ENCODE peak calls at places on chromosomes 3 and 15, in eight cellular contexts. B is MM.1S; J is amniotic epithelial cell; T is body of pancreas; W is lower lobe of right lung; M is substantia nigra; S is stimulated activated CD8-positive, alpha-beta memory T cell treated with anti-CD3 and anti-CD28 coated beads, Interleukin-12 subunit alpha, Interleukin-12 subunit beta, amount 100 ng/mL, for 1 hour; D is RPMI8226. L is an unnamed sample.

GRCh38 chr3:99866167-99866810 is 48.6 kb downstream of the CMSS1 start:
- DNase-seq in W (no peak), S (no peak), M (no peak), D (no peak), J (peak), T (no peak), B (no peak), L (peak)

GRCh38 chr3:14519406-14519805 is 20.7 kb downstream of the GRIP2 start:
- DNase-seq in D (no peak), M (no peak), J (no peak), B (no peak), W (no peak), S (no peak), T (no peak), L (no peak)

GRCh38 chr15:57785039-57785438 is 78.5 kb downstream of the POLR2M start:
- DNase-seq in J (no peak), D (no peak), S (no peak), T (no peak), M (no peak), B (no peak), W (no peak), L (no peak)

GRCh38 chr15:52733078-52733477 is 53.9 kb upstream of the ATOSA start:
- DNase-seq in S (no peak), D (no peak), B (no peak), W (no peak), J (peak), M (no peak), T (no peak), L (no peak)

GRCh38 chr3:49217688-49218470 is 46.5 kb downstream of the KLHDC8B start:
- DNase-seq in S (no peak), T (peak), D (no peak), J (no peak), M (peak), W (no peak), B (no peak), L (no peak)

GRCh38 chr3:102094523-102094922 is 245.2 kb downstream of the NFKBIZ start:
- DNase-seq in B (no peak), D (no peak), W (no peak), M (no peak), J (peak), T (no peak), S (no peak), L (no peak)

GRCh38 chr3:177209509-177209908 is 12.2 kb upstream of the TBL1XR1 start:
- DNase-seq in J (no peak), S (no peak), W (no peak), T (no peak), M (no peak), D (peak), B (no peak), L (no peak)

GRCh38 chr3:48184299-48184698 is 3.9 kb downstream of the CDC25A start:
- DNase-seq in B (no peak), T (no peak), M (no peak), S (no peak), D (no peak), W (no peak), J (no peak), L (no peak)

GRCh38 chr15:98703291-98703690 is 55.0 kb downstream of the IGF1R start:
- DNase-seq in D (no peak), S (no peak), M (no peak), W (no peak), B (no peak), J (no peak), T (no peak), L (peak)

GRCh38 chr15:34239151-34239761 is 14.4 kb downstream of the EMC4 start:
- DNase-seq in B (no peak), D (no peak), W (no peak), T (no peak), S (no peak), J (peak), M (no peak), L (peak)

GRCh38 chr3:120423432-120423831 is 27.4 kb downstream of the FSTL1 start:
- DNase-seq in J (no peak), S (no peak), D (no peak), M (no peak), W (no peak), B (no peak), T (no peak), L (no peak)

GRCh38 chr3:130900959-130901358 is 7.1 kb downstream of the ATP2C1 start:
- DNase-seq in D (no peak), B (peak), S (no peak), J (no peak), M (no peak), W (no peak), T (no peak), L (peak)

GRCh38 chr3:175940881-175941280 is 1081.7 kb downstream of the NAALADL2 start:
- DNase-seq in W (no peak), T (no peak), B (peak), J (no peak), D (peak), S (no peak), M (no peak), L (no peak)

GRCh38 chr15:78506971-78507830 is at the start of gene HYKK:
- DNase-seq in T (peak), W (peak), J (peak), B (peak), M (peak), S (peak), D (peak), L (peak)

GRCh38 chr3:81268526-81268925 is 492.9 kb downstream of the GBE1 start:
- DNase-seq in T (no peak), J (no peak), B (no peak), W (no peak), M (no peak), S (no peak), D (no peak), L (no peak)

GRCh38 chr3:107065094-107065861 is 312.0 kb upstream of the CCDC54 start:
- DNase-seq in W (no peak), J (no peak), B (no peak), S (no peak), M (peak), T (no peak), D (peak), L (peak)

GRCh38 chr3:61357902-61358301 is 106.7 kb upstream of the FHIT start:
- DNase-seq in J (no peak), B (no peak), M (no peak), T (no peak), D (no peak), W (no peak), S (no peak), L (no peak)

GRCh38 chr15:37109952-37110630 is 9.7 kb upstream of the MEIS2 start:
- DNase-seq in W (no peak), S (no peak), B (no peak), M (no peak), D (no peak), T (peak), J (peak), L (peak)

GRCh38 chr3:82462977-82463376 is 701.5 kb upstream of the GBE1 start:
- DNase-seq in B (no peak), S (no peak), T (peak), D (peak), M (no peak), W (no peak), J (no peak), L (no peak)

GRCh38 chr3:34207826-34208225 is 409.4 kb downstream of the PDCD6IP start:
- DNase-seq in D (no peak), T (no peak), W (no peak), S (no peak), M (no peak), B (no peak), J (no peak), L (peak)

GRCh38 chr15:66288796-66289195 is 4.6 kb upstream of the DIS3L start:
- DNase-seq in D (peak), B (no peak), S (no peak), M (no peak), J (no peak), T (no peak), W (no peak), L (no peak)

L was measured in astrocyte of the hippocampus.